ENCODE peak calls at places on chromosomes 5 and 9, in four cellular contexts. E is substantia nigra; R is activated CD8-positive, alpha-beta T cell treated with anti-CD3 and anti-CD28 coated beads, Interleukin-2, amount 10 ng/mL, durations not matched to agents 7 days and 5 days; I is GM19239. S is an unnamed sample.

GRCh38 chr5:76622076-76622475 is 1.1 kb downstream of the F2RL2 start:
- DNase-seq in R (no peak), E (no peak), I (no peak), S (no peak)

GRCh38 chr5:147391781-147392180 is 118.1 kb downstream of the DPYSL3 start:
- DNase-seq in E (no peak), R (no peak), I (no peak), S (no peak)

GRCh38 chr5:42057254-42057690 is 132.2 kb downstream of the FBXO4 start:
- DNase-seq in R (peak; percentile 64), I (peak; percentile 34), E (no peak), S (peak; percentile 67)

GRCh38 chr9:133579231-133579560 is 30.0 kb downstream of the FAM163B start:
- DNase-seq in I (no peak), R (no peak), E (no peak), S (no peak)

GRCh38 chr5:136036991-136037705 is 8.4 kb downstream of the TGFBI start:
- DNase-seq in E (no peak), I (no peak), R (peak; percentile 51), S (peak; percentile 72)

GRCh38 chr9:113636165-113636564 is 172.6 kb downstream of the RGS3 start:
- DNase-seq in R (no peak), I (no peak), E (no peak), S (no peak)

GRCh38 chr9:99962685-99963261 is 56.3 kb downstream of the STX17 start:
- DNase-seq in I (no peak), R (no peak), E (no peak), S (no peak)

GRCh38 chr9:115691686-115692085 is 461.9 kb upstream of the PAPPA start:
- DNase-seq in R (no peak), E (no peak), I (no peak), S (no peak)

GRCh38 chr9:82105729-82106128 is 117.2 kb downstream of the SPATA31D1 start:
- DNase-seq in E (no peak), I (no peak), R (no peak), S (no peak)

GRCh38 chr9:14056235-14056930 is 257.6 kb downstream of the NFIB start:
- DNase-seq in R (no peak), E (no peak), I (no peak), S (no peak)

GRCh38 chr5:179781846-179782245 is 11.9 kb upstream of the LTC4S start:
- DNase-seq in I (no peak), E (no peak), R (no peak), S (no peak)

GRCh38 chr5:169873642-169874041 is 106.7 kb downstream of the INSYN2B start:
- DNase-seq in E (no peak), R (no peak), I (no peak), S (no peak)

GRCh38 chr5:45089870-45090269 is 281.1 kb downstream of the MRPS30 start:
- DNase-seq in I (no peak), R (no peak), E (no peak), S (no peak)

GRCh38 chr9:134059661-134060395 is 8.0 kb downstream of the BRD3 start:
- DNase-seq in R (no peak), I (peak; percentile 91), E (no peak), S (no peak)

GRCh38 chr5:98158440-98158839 is 615.0 kb upstream of the RGMB start:
- DNase-seq in I (no peak), R (no peak), E (no peak), S (no peak)

GRCh38 chr9:137494104-137494544 is 35.0 kb upstream of the NSMF start:
- DNase-seq in E (no peak), R (no peak), I (no peak), S (no peak)

GRCh38 chr9:23563497-23563896 is 262.5 kb downstream of the ELAVL2 start:
- DNase-seq in E (no peak), R (no peak), I (no peak), S (no peak)

GRCh38 chr5:59193616-59194319 is 610.9 kb downstream of the RAB3C start:
- DNase-seq in R (no peak), I (no peak), E (no peak), S (no peak)

GRCh38 chr9:77735515-77735914 is 87.4 kb upstream of the GNA14 start:
- DNase-seq in R (no peak), E (peak; percentile 8), I (no peak), S (no peak)

GRCh38 chr5:10655686-10656075 is 91.8 kb downstream of the ANKRD33B start:
- DNase-seq in R (no peak), I (no peak), E (no peak), S (no peak)

GRCh38 chr9:17402309-17402708 is 176.6 kb upstream of the SH3GL2 start:
- DNase-seq in E (no peak), I (no peak), R (no peak), S (no peak)

GRCh38 chr5:137075163-137075970 is 423.8 kb downstream of the SPOCK1 start:
- DNase-seq in R (peak; percentile 26), I (peak; percentile 12), E (no peak), S (peak; percentile 43)

GRCh38 chr5:149125386-149125891 is 15.9 kb upstream of the ABLIM3 start:
- DNase-seq in E (no peak), R (no peak), I (no peak), S (no peak)

GRCh38 chr9:16257604-16258003 is 612.9 kb downstream of the BNC2 start:
- DNase-seq in E (no peak), R (no peak), I (no peak), S (no peak)

GRCh38 chr9:28155067-28155466 is 581.8 kb upstream of the C9orf72 start:
- DNase-seq in I (no peak), R (no peak), E (no peak), S (no peak)

GRCh38 chr5:44935262-44935661 is 126.5 kb downstream of the MRPS30 start:
- DNase-seq in R (no peak), E (no peak), I (no peak), S (no peak)

GRCh38 chr5:124025306-124025705 is 513.3 kb downstream of the CSNK1G3 start:
- DNase-seq in I (no peak), R (no peak), E (no peak), S (no peak)

GRCh38 chr9:95506692-95507455 is 9.9 kb downstream of the PTCH1 start:
- DNase-seq in R (peak; percentile 38), I (no peak), E (peak; percentile 82), S (peak; percentile 48)

GRCh38 chr5:96794757-96795156 is 13.0 kb downstream of the ERAP1 start:
- DNase-seq in R (peak; percentile 86), E (no peak), I (no peak), S (peak; percentile 91)

GRCh38 chr9:101427337-101427736 is 8.2 kb downstream of the ALDOB start:
- DNase-seq in E (no peak), I (no peak), R (no peak), S (no peak)

GRCh38 chr5:1444361-1445189 is 665 bp downstream of the SLC6A3 start:
- DNase-seq in E (no peak), R (no peak), I (no peak), S (peak; percentile 28)

GRCh38 chr5:79070002-79070567 is 518 bp downstream of the BHMT2 start:
- DNase-seq in R (no peak), I (no peak), E (no peak), S (no peak)